ENCODE peak calls at places on chromosomes 7 and 10, in five cellular contexts. I is EH, J is COLO829, X is pancreas, B is H9. Q is an unnamed sample.

GRCh38 chr10:95907454-95908253 is at the start of gene CC2D2B:
- DNase-seq in I (peak), J (peak), X (peak), B (peak), Q (peak)

GRCh38 chr10:83862723-83863122 is 276.6 kb upstream of the GHITM start:
- DNase-seq in I (no peak), J (no peak), X (no peak), B (no peak), Q (no peak)

GRCh38 chr7:44072364-44073231 is 7.2 kb upstream of the PGAM2 start:
- DNase-seq in I (peak), J (peak), X (peak), B (peak), Q (peak)

GRCh38 chr7:88092676-88092999 is 127.2 kb downstream of the SRI start:
- DNase-seq in I (no peak), J (no peak), X (no peak), B (no peak), Q (no peak)

GRCh38 chr10:22324413-22324812 is 3.5 kb downstream of the BMI1 start:
- DNase-seq in I (no peak), J (no peak), X (no peak), B (no peak), Q (no peak)

GRCh38 chr7:116633131-116633988 is 38.6 kb upstream of the MET start:
- DNase-seq in I (peak), J (no peak), X (no peak), B (no peak), Q (no peak)

GRCh38 chr7:25456467-25457171 is 228.3 kb upstream of the NPVF start:
- DNase-seq in I (no peak), J (no peak), X (peak), B (no peak), Q (no peak)

GRCh38 chr7:17236603-17237002 is 61.8 kb upstream of the AHR start:
- DNase-seq in I (peak), J (no peak), X (no peak), B (no peak), Q (no peak)

GRCh38 chr7:139681463-139681755 is 96.4 kb downstream of the HIPK2 start:
- DNase-seq in I (no peak), J (no peak), X (no peak), B (no peak), Q (no peak)

GRCh38 chr10:74337330-74338016 is 186.5 kb downstream of the ADK start:
- DNase-seq in I (peak), J (peak), X (no peak), B (no peak), Q (no peak)

GRCh38 chr10:89591111-89591795 is 53.8 kb downstream of the PANK1 start:
- DNase-seq in I (peak), J (peak), X (peak), B (no peak), Q (no peak)

GRCh38 chr7:122429926-122430325 is 125.4 kb upstream of the FEZF1 start:
- DNase-seq in I (no peak), J (no peak), X (no peak), B (no peak), Q (no peak)

GRCh38 chr10:8273749-8274148 is 219.3 kb downstream of the GATA3 start:
- DNase-seq in I (no peak), J (no peak), X (no peak), B (no peak), Q (no peak)

GRCh38 chr7:88789480-88790064 is 6.0 kb downstream of the TEX47 start:
- DNase-seq in I (peak), J (peak), X (no peak), B (no peak), Q (no peak)

GRCh38 chr7:4906682-4907081 is 23.2 kb upstream of the RADIL start:
- DNase-seq in I (no peak), J (no peak), X (no peak), B (no peak), Q (no peak)

GRCh38 chr7:82413237-82413636 is 30.3 kb downstream of the CACNA2D1 start:
- DNase-seq in I (no peak), J (no peak), X (no peak), B (peak), Q (no peak)

GRCh38 chr10:24434961-24435360 is 226.0 kb downstream of the KIAA1217 start:
- DNase-seq in I (no peak), J (no peak), X (no peak), B (no peak), Q (no peak)

GRCh38 chr10:27504897-27505457 is 873 bp downstream of the RAB18 start:
- DNase-seq in I (peak), J (no peak), X (no peak), B (no peak), Q (no peak)

GRCh38 chr10:12631787-12632562 is 282.6 kb downstream of the CAMK1D start:
- DNase-seq in I (no peak), J (no peak), X (peak), B (no peak), Q (no peak)

GRCh38 chr7:35802649-35803048 is 1.8 kb downstream of the SEPTIN7 start:
- DNase-seq in I (no peak), J (no peak), X (no peak), B (no peak), Q (no peak)

GRCh38 chr7:77482015-77482414 is 55.1 kb upstream of the PTPN12 start:
- DNase-seq in I (no peak), J (no peak), X (peak), B (no peak), Q (no peak)

GRCh38 chr7:137878333-137878961 is 31.7 kb upstream of the DGKI start:
- DNase-seq in I (peak), J (no peak), X (peak), B (no peak), Q (no peak)

GRCh38 chr10:72257051-72257892 is 16.5 kb upstream of the DDIT4 start:
- DNase-seq in I (peak), J (no peak), X (no peak), B (no peak), Q (no peak)

GRCh38 chr10:81978238-81978637 is 103.2 kb downstream of the NRG3 start:
- DNase-seq in I (peak), J (no peak), X (no peak), B (no peak), Q (no peak)

GRCh38 chr10:24694086-24694485 is 29.6 kb downstream of the ARHGAP21 start:
- DNase-seq in I (peak), J (no peak), X (no peak), B (no peak), Q (no peak)

GRCh38 chr10:132942101-132942739 is at the start of gene CFAP46:
- DNase-seq in I (peak), J (no peak), X (peak), B (peak), Q (peak)

GRCh38 chr7:123367508-123368122 is 166.8 kb downstream of the IQUB start:
- DNase-seq in I (no peak), J (peak), X (peak), B (no peak), Q (no peak)

GRCh38 chr7:158047386-158048059 is 540.1 kb downstream of the PTPRN2 start:
- DNase-seq in I (no peak), J (no peak), X (no peak), B (no peak), Q (no peak)

GRCh38 chr7:45217358-45217757 is 59.8 kb downstream of the RAMP3 start:
- DNase-seq in I (peak), J (no peak), X (no peak), B (peak), Q (no peak)

GRCh38 chr7:375491-375821 is 85.5 kb downstream of the FOXL3 start:
- DNase-seq in I (no peak), J (no peak), X (no peak), B (peak), Q (peak)

GRCh38 chr10:49222170-49222569 is 34.0 kb upstream of the TMEM273 start:
- DNase-seq in I (no peak), J (no peak), X (no peak), B (no peak), Q (no peak)

GRCh38 chr7:75915416-75916156 is 631 bp downstream of the POR start:
- DNase-seq in I (peak), J (no peak), X (peak), B (no peak), Q (no peak)

GRCh38 chr10:33353334-33353733 is 18.9 kb upstream of the NRP1 start:
- DNase-seq in I (no peak), J (no peak), X (no peak), B (no peak), Q (no peak)

GRCh38 chr7:50957427-50957826 is 174.7 kb upstream of the GRB10 start:
- DNase-seq in I (no peak), J (no peak), X (no peak), B (no peak), Q (no peak)